ENCODE peak calls at places on chromosomes 3 and 15, in six cellular contexts. I, B, F, Y, G and M are unnamed samples.
A peak's percentile ranks its signal among the peaks of the same experiment; 100 is the strongest.

GRCh38 chr3:171088496-171088895 is 62.0 kb upstream of the SLC2A2 start:
- DNase-seq in B (no peak), Y (no peak), I (no peak), F (no peak), G (no peak), M (no peak)

GRCh38 chr3:31369637-31370036 is 163.1 kb upstream of the STT3B start:
- DNase-seq in G (no peak), B (peak; percentile 42), F (no peak), I (no peak), Y (no peak), M (no peak)

GRCh38 chr15:34927726-34928125 is 41.8 kb downstream of the AQR start:
- DNase-seq in F (peak; percentile 26), G (no peak), B (no peak), I (no peak), Y (no peak), M (no peak)

GRCh38 chr3:195039180-195039843 is 231.6 kb downstream of the XXYLT1 start:
- DNase-seq in F (no peak), Y (no peak), B (no peak), G (no peak), I (no peak), M (no peak)

GRCh38 chr3:32973982-32974381 is 22.5 kb downstream of the CCR4 start:
- DNase-seq in F (no peak), B (no peak), G (no peak), I (no peak), Y (peak; percentile 62), M (no peak)

GRCh38 chr3:134373942-134374790 is at the start of gene AMOTL2:
- DNase-seq in F (peak; percentile 99), I (peak; percentile 88), G (peak; percentile 84), Y (peak; percentile 19), B (peak; percentile 97), M (peak; percentile 95)

GRCh38 chr3:192915306-192915705 is 2.4 kb downstream of the MB21D2 start:
- DNase-seq in G (no peak), F (peak; percentile 80), Y (no peak), B (peak; percentile 61), I (no peak), M (no peak)

GRCh38 chr15:51094606-51095569 is at the start of gene TNFAIP8L3:
- DNase-seq in B (peak; percentile 68), F (peak; percentile 63), G (peak; percentile 65), Y (no peak), I (peak; percentile 18), M (peak; percentile 66)

GRCh38 chr3:13876451-13876850 is 3.4 kb downstream of the WNT7A start:
- DNase-seq in I (no peak), Y (no peak), B (no peak), G (no peak), F (no peak), M (peak; percentile 21)

GRCh38 chr15:48634934-48635333 is 10.6 kb downstream of the FBN1 start:
- DNase-seq in Y (no peak), I (no peak), G (no peak), B (peak; percentile 43), F (no peak), M (no peak)

GRCh38 chr15:62957130-62957529 is 85.4 kb upstream of the TPM1 start:
- DNase-seq in F (no peak), G (no peak), B (peak; percentile 65), I (no peak), Y (no peak), M (no peak)

GRCh38 chr15:75200765-75201608 is 695 bp upstream of the C15orf39 start:
- DNase-seq in B (peak; percentile 70), G (peak; percentile 78), Y (no peak), I (peak; percentile 92), F (peak; percentile 94), M (peak; percentile 70)

GRCh38 chr3:135020181-135020580 is 225.1 kb downstream of the EPHB1 start:
- DNase-seq in F (no peak), G (no peak), B (no peak), Y (no peak), I (no peak), M (no peak)

GRCh38 chr3:16898595-16899395 is 14.0 kb downstream of the PLCL2 start:
- DNase-seq in B (no peak), I (peak; percentile 62), G (no peak), F (no peak), Y (no peak), M (no peak)

GRCh38 chr15:43193710-43194109 is 8.5 kb downstream of the CCNDBP1 start:
- DNase-seq in B (no peak), Y (no peak), F (no peak), G (no peak), I (no peak), M (no peak)
- H3K36me3 ChIP-seq in B (peaks cover 60% of the 10 kb centered on the region), Y (peaks cover 72% of the 10 kb centered on the region), F (peaks cover 7% of the 10 kb centered on the region), G (peaks cover 66% of the 10 kb centered on the region), I (peaks cover 37% of the 10 kb centered on the region), M (peaks cover 14% of the 10 kb centered on the region)

GRCh38 chr15:66745530-66746230 is 43.6 kb downstream of the SMAD6 start:
- DNase-seq in G (peak; percentile 46), B (no peak), Y (no peak), F (no peak), I (no peak), M (peak; percentile 16)

GRCh38 chr15:66744610-66745279 is 42.7 kb downstream of the SMAD6 start:
- DNase-seq in G (peak; percentile 51), I (no peak), F (peak; percentile 26), Y (no peak), B (no peak), M (peak; percentile 20)

GRCh38 chr15:66747223-66747622 is 45.2 kb downstream of the SMAD6 start:
- DNase-seq in B (no peak), G (peak; percentile 39), F (no peak), I (no peak), Y (no peak), M (no peak)

GRCh38 chr15:66747866-66748265 is 45.8 kb downstream of the SMAD6 start:
- DNase-seq in F (no peak), G (peak; percentile 3), B (no peak), I (no peak), Y (no peak), M (peak; percentile 20)

DNA sequence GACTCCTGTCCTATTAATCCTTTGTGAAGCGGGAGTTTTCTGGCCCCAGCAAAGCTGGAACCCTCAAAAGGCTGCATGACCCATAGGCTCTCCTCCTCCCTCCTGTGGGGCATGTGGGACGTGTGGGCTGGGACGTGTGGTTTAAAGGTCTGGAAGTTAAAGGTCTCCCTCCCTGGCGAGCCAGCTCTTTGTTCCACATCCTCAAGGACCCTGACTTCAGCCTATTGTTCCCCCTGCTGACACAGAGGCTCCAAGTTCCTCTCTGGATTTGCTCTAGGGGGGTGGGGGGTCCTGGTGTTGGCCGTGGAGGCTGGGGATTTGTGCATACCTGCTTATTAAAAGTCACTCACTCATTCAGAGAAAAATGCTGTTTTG is 44.2 kb downstream of the SMAD6 start:
- DNase-seq in G (no peak), B (no peak), I (no peak), Y (no peak), F (no peak), M (peak; percentile 34)
- H3K36me3 ChIP-seq in G (no peaks in the 10 kb centered on the region), B (no peaks in the 10 kb centered on the region), I (no peaks in the 10 kb centered on the region), Y (no peaks in the 10 kb centered on the region), F (no peaks in the 10 kb centered on the region), M (no peaks in the 10 kb centered on the region)

DNA sequence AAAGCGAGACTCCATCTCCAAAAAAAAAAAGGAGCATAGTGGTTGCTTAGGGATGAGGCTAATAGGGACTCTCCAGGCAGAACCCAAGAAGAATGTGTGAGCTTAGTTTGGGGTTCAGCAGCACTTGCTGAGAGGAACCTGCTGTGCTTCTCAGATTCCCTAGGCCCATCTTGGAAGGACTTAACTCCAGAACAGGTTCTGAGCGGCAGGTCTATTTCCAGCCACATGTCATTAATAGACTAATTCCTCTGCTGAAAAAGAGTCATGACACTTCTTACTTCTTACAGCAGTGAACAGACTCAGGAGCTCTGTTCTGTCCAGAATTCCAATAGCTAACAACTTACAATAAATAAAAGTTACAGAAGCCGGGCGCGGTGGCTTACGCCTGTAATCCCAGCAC is 22.5 kb downstream of the RHOA start:
- DNase-seq in G (no peak), F (no peak), I (no peak), Y (no peak), B (no peak), M (peak; percentile 46)
- H3K36me3 ChIP-seq in G (no peaks in the 10 kb centered on the region), F (no peaks in the 10 kb centered on the region), I (no peaks in the 10 kb centered on the region), Y (peaks cover 4% of the 10 kb centered on the region), B (peaks cover 3% of the 10 kb centered on the region), M (no peaks in the 10 kb centered on the region)

DNA sequence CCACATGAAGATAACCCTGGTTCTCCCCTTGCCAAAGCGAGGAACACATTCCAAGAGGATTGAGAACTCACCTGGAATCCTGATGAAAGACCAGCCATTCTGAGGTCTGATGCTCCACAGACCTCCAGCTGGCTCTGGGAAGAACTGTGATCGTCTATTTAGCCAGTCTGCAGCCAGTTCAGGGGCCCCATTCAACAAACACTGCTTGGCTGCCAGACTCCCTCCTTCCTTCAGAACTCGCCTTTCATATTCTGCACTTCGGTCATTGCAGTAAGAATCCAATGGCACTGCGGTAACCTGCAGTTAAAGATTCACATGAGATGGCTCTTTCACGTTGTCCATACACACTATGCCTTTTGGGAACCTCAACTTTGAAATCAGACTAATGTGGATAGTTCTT is 67.6 kb downstream of the CHAC1 start:
- DNase-seq in G (no peak), Y (no peak), F (no peak), I (no peak), B (no peak), M (no peak)
- H3K36me3 ChIP-seq in G (peaks cover 6% of the 10 kb centered on the region), Y (peaks cover 33% of the 10 kb centered on the region), F (peaks cover 32% of the 10 kb centered on the region), I (peaks cover 2% of the 10 kb centered on the region), B (peaks cover 7% of the 10 kb centered on the region), M (no peaks in the 10 kb centered on the region)

GRCh38 chr15:57278439-57278838 is 97.9 kb upstream of the CGNL1 start:
- DNase-seq in I (no peak), G (no peak), B (no peak), Y (no peak), F (no peak), M (no peak)

GRCh38 chr15:57283774-57284508 is 92.4 kb upstream of the CGNL1 start:
- DNase-seq in G (no peak), F (no peak), I (no peak), B (peak; percentile 37), Y (no peak), M (no peak)

GRCh38 chr15:57280464-57280863 is 95.8 kb upstream of the CGNL1 start:
- DNase-seq in B (no peak), Y (no peak), I (no peak), G (no peak), F (no peak), M (no peak)

GRCh38 chr15:57284535-57284934 is 91.8 kb upstream of the CGNL1 start:
- DNase-seq in B (no peak), I (no peak), G (no peak), Y (no peak), F (no peak), M (no peak)

DNA sequence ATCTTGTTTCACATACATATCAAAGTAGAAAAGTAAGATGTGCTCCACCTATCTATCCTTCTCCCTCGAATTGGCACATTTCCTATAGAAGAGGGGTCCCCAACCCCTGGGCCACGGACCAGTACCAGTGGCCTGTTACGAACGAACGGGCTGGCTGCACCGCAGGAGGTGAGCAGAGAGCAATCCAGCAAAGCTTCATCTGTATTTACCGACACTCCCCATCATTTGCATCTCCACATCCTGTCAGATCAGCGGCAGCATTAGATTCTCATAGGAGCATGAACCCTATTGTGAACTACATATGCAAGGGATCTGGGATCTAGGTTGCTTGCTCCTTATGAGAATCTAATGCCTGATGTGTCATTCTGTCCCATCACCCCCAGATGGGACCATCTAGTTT is 94.9 kb upstream of the CGNL1 start:
- DNase-seq in B (no peak), I (no peak), G (no peak), F (peak; percentile 52), Y (no peak), M (no peak)
- H3K36me3 ChIP-seq in B (peaks cover 9% of the 10 kb centered on the region), I (peaks cover 4% of the 10 kb centered on the region), G (no peaks in the 10 kb centered on the region), F (peaks cover 10% of the 10 kb centered on the region), Y (peaks cover 9% of the 10 kb centered on the region), M (peaks cover 2% of the 10 kb centered on the region)